ENCODE peak calls at places on chromosomes 12 and 14, in four cellular contexts. M is hepatocyte, Q is GM23248, L is HCT116. F is an unnamed sample.

GRCh38 chr12:15794836-15795235 is 5.6 kb upstream of the EPS8 start:
- DNase-seq in M (no peak), Q (no peak), L (no peak), F (no peak)

GRCh38 chr14:102824832-102825231 is 47.6 kb downstream of the TRAF3 start:
- DNase-seq in M (peak), Q (peak), L (no peak), F (no peak)

GRCh38 chr14:103001651-103002396 is 55.5 kb downstream of the CDC42BPB start:
- DNase-seq in M (no peak), Q (no peak), L (no peak), F (no peak)

GRCh38 chr12:46724020-46724419 is 101.8 kb downstream of the SLC38A4 start:
- DNase-seq in M (no peak), Q (no peak), L (no peak), F (no peak)

GRCh38 chr12:64706366-64706765 is 52.8 kb downstream of the GNS start:
- DNase-seq in M (no peak), Q (no peak), L (no peak), F (no peak)

GRCh38 chr12:21771311-21771710 is 3.2 kb downstream of the KCNJ8 start:
- DNase-seq in M (no peak), Q (peak), L (no peak), F (no peak)

GRCh38 chr14:50844397-50844796 is 13.4 kb upstream of the NIN start:
- DNase-seq in M (no peak), Q (no peak), L (no peak), F (no peak)

GRCh38 chr12:39905152-39905551 is 200.7 kb downstream of the SLC2A13 start:
- DNase-seq in M (peak), Q (peak), L (no peak), F (no peak)

GRCh38 chr12:30796891-30797371 is 42.2 kb upstream of the CAPRIN2 start:
- DNase-seq in M (peak), Q (peak), L (no peak), F (peak)

GRCh38 chr14:77200406-77200985 is 18.9 kb downstream of the TMEM63C start:
- DNase-seq in M (no peak), Q (no peak), L (no peak), F (no peak)

GRCh38 chr14:103727313-103728000 is 11.8 kb downstream of the ZFYVE21 start:
- DNase-seq in M (no peak), Q (no peak), L (no peak), F (no peak)

GRCh38 chr14:59511916-59512530 is 27.7 kb downstream of the JKAMP start:
- DNase-seq in M (no peak), Q (peak), L (no peak), F (peak)

GRCh38 chr14:55103005-55103640 is 25.9 kb upstream of the LGALS3 start:
- DNase-seq in M (peak), Q (peak), L (peak), F (peak)

GRCh38 chr14:101783260-101784016 is 21.9 kb downstream of the PPP2R5C start:
- DNase-seq in M (no peak), Q (no peak), L (no peak), F (no peak)

GRCh38 chr14:51846631-51847488 is 13.6 kb upstream of the GNG2 start:
- DNase-seq in M (peak), Q (no peak), L (no peak), F (peak)

GRCh38 chr12:94267907-94268575 is 119.7 kb downstream of the PLXNC1 start:
- DNase-seq in M (no peak), Q (peak), L (no peak), F (no peak)

GRCh38 chr12:75712223-75712622 is 200.8 kb upstream of the KRR1 start:
- DNase-seq in M (no peak), Q (no peak), L (peak), F (no peak)

GRCh38 chr12:53989227-53990113 is 4.5 kb downstream of the HOXC10 start:
- DNase-seq in M (peak), Q (peak), L (no peak), F (peak)

GRCh38 chr12:56991319-56991906 is 14.9 kb downstream of the ZBTB39 start:
- DNase-seq in M (no peak), Q (no peak), L (no peak), F (no peak)
- TF ChIP-seq EZH2phosphoT487 in M (no peak), Q (no peak), L (no peak), F (no peak)

GRCh38 chr12:114403044-114403689 is 2.8 kb downstream of the TBX5 start:
- DNase-seq in M (peak), Q (peak), L (no peak), F (peak)
- TF ChIP-seq EZH2 in M (peak), Q (no peak), L (no peak), F (peak)

GRCh38 chr14:100567009-100567876 is 20.0 kb downstream of the BEGAIN start:
- DNase-seq in M (no peak), Q (no peak), L (no peak), F (peak)
- TF ChIP-seq EZH2phosphoT487 in M (no peak), Q (no peak), L (no peak), F (no peak)

GRCh38 chr14:35534130-35534883 is at the start of gene INSM2:
- DNase-seq in M (no peak), Q (peak), L (no peak), F (peak)

GRCh38 chr14:35531960-35532747 is 1.8 kb upstream of the INSM2 start:
- DNase-seq in M (no peak), Q (no peak), L (no peak), F (no peak)

GRCh38 chr14:35534884-35535793 is 1.2 kb downstream of the INSM2 start:
- DNase-seq in M (peak), Q (peak), L (no peak), F (peak)

GRCh38 chr14:35533357-35534129 is 421 bp upstream of the INSM2 start:
- DNase-seq in M (peak), Q (peak), L (no peak), F (peak)

DNA sequence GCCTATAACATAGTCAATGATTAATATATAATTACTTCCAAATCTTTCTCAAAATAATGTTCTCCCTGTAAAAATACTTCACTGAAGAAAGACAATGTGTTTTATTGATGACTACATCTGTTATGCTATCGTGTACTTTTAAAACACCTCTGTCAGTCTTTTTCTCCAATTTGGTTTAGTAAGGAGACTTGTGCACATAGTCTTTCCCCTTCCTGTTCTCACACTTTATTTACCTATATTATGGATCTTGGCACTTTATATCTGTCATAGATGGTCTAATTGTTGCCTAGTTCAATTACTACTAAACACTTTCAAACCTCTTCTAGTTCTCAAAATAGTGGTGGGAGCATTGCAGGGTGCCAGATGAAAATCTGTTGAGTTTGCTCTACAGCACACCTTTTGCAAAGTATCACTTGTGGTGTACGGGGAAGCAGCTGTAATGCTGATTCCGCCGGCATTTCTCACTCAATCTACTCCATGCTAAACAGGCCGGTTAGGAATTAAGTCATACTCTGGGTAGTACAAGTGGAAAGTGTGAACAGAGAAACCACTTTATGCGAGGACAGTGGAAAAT is 1.1 kb upstream of the INSM2 start:
- DNase-seq in M (no peak), Q (no peak), L (no peak), F (no peak)
- TF ChIP-seq EZH2 in M (no peak), Q (peak), L (no peak), F (peak)

DNA sequence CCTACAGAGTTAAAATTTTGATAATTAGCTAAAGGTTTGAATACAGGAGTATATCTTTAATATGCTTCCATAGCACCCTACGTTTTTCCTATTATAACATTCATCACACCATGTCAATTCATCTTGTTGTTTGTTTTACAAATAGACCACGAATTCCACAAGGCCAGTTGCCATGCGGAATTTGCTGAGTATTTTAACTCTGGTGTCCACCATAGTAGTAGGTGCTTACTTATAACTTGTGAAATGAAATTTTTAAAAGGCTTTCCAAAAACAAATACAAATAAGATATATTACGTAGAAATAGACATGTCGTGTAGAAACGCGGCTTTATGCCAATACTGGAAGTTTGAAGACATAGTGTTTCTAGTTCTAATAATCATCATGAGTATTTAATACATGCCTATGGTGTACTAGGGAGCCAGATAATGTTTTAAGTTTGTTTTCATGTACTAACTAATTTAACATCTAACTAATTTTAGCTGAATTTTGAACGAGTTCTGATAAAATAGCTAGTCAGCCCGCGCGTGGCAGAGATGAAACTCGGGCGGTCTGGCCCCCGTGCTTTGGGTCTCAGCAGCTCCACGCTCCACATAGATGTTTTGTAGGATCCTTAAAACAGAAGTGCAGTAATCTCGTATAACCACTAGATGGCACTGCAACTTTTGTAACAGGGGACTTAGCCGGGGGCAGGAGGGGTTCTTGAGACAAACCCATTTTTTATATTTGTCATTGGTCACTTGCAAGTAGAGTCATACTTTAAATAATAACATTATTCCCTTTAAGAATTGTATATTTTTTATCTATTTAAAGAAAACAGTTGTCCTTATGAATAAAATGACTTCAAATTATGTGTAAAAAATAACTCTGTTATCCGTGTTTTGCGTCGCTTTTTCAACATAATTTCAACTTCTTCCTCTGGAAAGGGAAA is 10.2 kb downstream of the CD69 start:
- DNase-seq in M (peak), Q (peak), L (peak), F (peak)
- TF ChIP-seq EZH2phosphoT487 in M (no peak), Q (no peak), L (no peak), F (no peak)

GRCh38 chr12:109305547-109305946 is 3.5 kb downstream of the FOXN4 start:
- DNase-seq in M (no peak), Q (no peak), L (no peak), F (no peak)

GRCh38 chr12:109308534-109309440 is at the start of gene FOXN4:
- DNase-seq in M (peak), Q (no peak), L (no peak), F (peak)

GRCh38 chr12:109307051-109307450 is 2.0 kb downstream of the FOXN4 start:
- DNase-seq in M (peak), Q (no peak), L (no peak), F (no peak)

GRCh38 chr12:109309441-109310246 is 560 bp upstream of the FOXN4 start:
- DNase-seq in M (peak), Q (peak), L (no peak), F (peak)

GRCh38 chr12:109310247-109311125 is 1.4 kb upstream of the FOXN4 start:
- DNase-seq in M (no peak), Q (no peak), L (no peak), F (peak)
- TF ChIP-seq EZH2 in M (no peak), Q (peak), L (no peak), F (peak)

GRCh38 chr12:103966736-103967135 is 1.1 kb downstream of the TDG start:
- DNase-seq in M (no peak), Q (peak), L (no peak), F (peak)
- TF ChIP-seq EZH2phosphoT487 in M (no peak), Q (no peak), L (no peak), F (no peak)

GRCh38 chr12:13981296-13981962 is at the start of gene GRIN2B:
- DNase-seq in M (peak), Q (no peak), L (peak), F (peak)

GRCh38 chr12:13976028-13976584 is 5.3 kb downstream of the GRIN2B start:
- DNase-seq in M (no peak), Q (no peak), L (no peak), F (peak)

GRCh38 chr12:13982010-13982409 is 608 bp upstream of the GRIN2B start:
- DNase-seq in M (peak), Q (peak), L (peak), F (peak)

GRCh38 chr12:13976880-13977279 is 4.5 kb downstream of the GRIN2B start:
- DNase-seq in M (no peak), Q (no peak), L (no peak), F (no peak)

DNA sequence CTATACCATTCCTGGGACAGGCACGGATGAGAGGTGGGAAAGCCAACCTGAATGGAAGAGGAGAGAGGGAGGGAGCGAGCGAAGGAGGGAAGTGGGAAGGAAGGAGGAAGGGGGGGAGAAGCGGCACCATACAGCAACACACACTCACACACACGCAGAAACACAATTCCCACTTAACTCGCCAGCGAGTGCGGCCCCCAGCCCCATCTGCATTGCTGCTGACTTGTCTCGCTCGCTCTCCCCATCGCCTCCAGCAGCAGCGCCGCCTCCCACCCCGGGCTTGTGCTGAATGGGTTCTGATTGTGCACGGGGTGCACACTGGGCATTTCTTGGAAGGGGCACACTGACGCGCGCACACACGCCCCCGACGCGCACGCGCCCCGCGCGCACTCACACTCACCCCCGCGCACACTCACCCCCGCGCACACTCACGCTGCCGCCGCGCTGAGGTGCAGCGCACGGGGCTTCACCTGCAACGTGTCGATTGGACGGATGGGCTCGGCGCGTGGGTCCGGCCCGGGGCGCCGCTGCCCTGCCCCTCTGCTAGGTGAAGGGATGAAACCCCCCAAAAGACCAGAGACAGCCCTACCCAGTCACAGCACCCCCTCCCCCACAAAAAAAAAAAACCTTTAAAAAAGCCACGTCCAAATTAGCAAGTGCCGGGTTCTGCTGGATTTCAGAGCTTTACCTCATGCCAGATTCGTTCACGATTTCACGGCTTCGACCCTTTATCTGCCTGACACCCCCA is 680 bp downstream of the GRIN2B start:
- DNase-seq in M (peak), Q (no peak), L (no peak), F (peak)
- TF ChIP-seq EZH2 in M (no peak), Q (no peak), L (no peak), F (peak)

GRCh38 chr12:49846033-49846432 is 3.1 kb upstream of the BCDIN3D start:
- DNase-seq in M (no peak), Q (no peak), L (no peak), F (no peak)

GRCh38 chr12:49838973-49839633 is 3.8 kb downstream of the BCDIN3D start:
- DNase-seq in M (peak), Q (peak), L (peak), F (peak)

GRCh38 chr12:49843411-49843810 is 505 bp upstream of the BCDIN3D start:
- DNase-seq in M (no peak), Q (no peak), L (no peak), F (no peak)

GRCh38 chr12:49843871-49844437 is 1.0 kb upstream of the BCDIN3D start:
- DNase-seq in M (no peak), Q (peak), L (no peak), F (no peak)

DNA sequence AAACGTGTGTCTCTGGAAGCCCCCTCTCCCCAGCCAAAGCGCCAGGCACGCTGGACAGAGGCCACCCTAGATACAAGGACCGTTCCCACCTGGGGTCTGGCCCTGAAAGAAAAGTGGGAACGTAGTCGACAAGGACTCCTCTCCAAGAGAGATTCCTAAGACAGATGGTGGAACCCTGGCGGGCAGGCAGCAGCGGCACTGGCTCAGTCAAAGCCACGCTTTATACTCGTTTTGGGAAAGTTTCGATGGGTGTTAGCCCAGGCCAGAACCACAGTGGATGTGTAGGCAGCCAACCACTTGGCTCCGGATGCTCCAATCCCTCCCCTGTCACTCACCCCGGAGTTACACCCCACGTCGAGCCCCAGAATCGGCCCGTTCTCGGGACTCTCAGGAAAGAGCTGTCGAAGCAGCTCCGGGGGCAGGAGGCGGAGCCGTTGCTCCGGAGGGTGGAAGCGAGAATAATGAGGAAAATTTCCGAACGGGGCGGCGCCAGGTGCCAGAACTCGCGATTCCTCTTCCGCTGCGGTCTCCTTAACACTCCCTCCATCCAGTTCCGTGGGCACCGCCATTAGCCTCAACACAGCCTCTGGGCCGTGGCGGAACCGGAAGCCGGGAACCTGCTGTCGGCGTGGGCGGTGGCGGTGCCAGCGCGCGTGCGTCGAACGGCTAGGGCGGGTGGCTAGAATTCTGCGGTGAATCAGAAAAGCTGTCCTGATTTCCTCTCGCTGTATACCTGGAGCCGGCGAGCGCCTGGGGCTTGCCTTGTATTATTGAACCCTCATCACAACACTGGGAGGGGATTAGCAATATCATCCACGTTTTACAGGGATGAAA is at the start of gene BCDIN3D:
- DNase-seq in M (peak), Q (peak), L (peak), F (peak)
- TF ChIP-seq EZH2phosphoT487 in M (no peak), Q (no peak), L (no peak), F (peak)

GRCh38 chr14:61280092-61280525 is 1.0 kb downstream of the TMEM30B start:
- DNase-seq in M (no peak), Q (no peak), L (no peak), F (no peak)
- TF ChIP-seq EZH2 in M (no peak), Q (no peak), L (no peak), F (no peak)

F was measured in neural progenitor cell.